ENCODE peak calls at places on chromosomes 11 and 22, in ten cellular contexts. G is DMS153, X is GM04503, A is cardiac muscle cell, U is coronary artery, R is ACHN, H is NCI-H774, O is mucosa of gallbladder, I is NCI-H2081, N is EL. W is an unnamed sample.

GRCh38 chr11:1107316-1108245 is 32.9 kb downstream of the MUC2 start:
- DNase-seq in A (no peak), X (no peak), U (no peak), O (no peak), G (no peak), I (no peak), N (no peak), R (no peak), H (no peak), W (no peak)

GRCh38 chr11:45486461-45486860 is 179.0 kb downstream of the CHST1 start:
- DNase-seq in X (no peak), H (no peak), A (no peak), N (no peak), I (no peak), U (peak), R (no peak), O (no peak), G (no peak), W (no peak)

GRCh38 chr11:107018274-107018901 is at the start of gene GUCY1A2:
- DNase-seq in H (no peak), R (peak), I (peak), O (no peak), X (no peak), G (no peak), U (no peak), A (peak), N (peak), W (no peak)

GRCh38 chr11:2219318-2220017 is 47.9 kb upstream of the TH start:
- DNase-seq in I (no peak), O (no peak), N (no peak), H (no peak), G (no peak), R (no peak), A (no peak), U (no peak), X (no peak), W (no peak)

GRCh38 chr11:111063711-111064110 is 181.8 kb upstream of the POU2AF2 start:
- DNase-seq in O (no peak), I (no peak), A (no peak), X (no peak), H (peak), R (no peak), N (peak), U (no peak), G (no peak), W (no peak)

GRCh38 chr11:3877252-3878035 is 22.0 kb downstream of the STIM1 start:
- DNase-seq in O (no peak), I (no peak), X (no peak), U (no peak), A (no peak), H (no peak), G (no peak), N (no peak), R (no peak), W (no peak)

GRCh38 chr22:37976547-37976946 is 7.8 kb downstream of the SOX10 start:
- DNase-seq in X (no peak), N (no peak), O (no peak), H (no peak), G (no peak), R (no peak), I (no peak), A (no peak), U (no peak), W (no peak)

GRCh38 chr11:118243161-118243560 is 9.0 kb downstream of the MPZL3 start:
- DNase-seq in N (no peak), H (no peak), R (no peak), A (no peak), I (no peak), G (no peak), U (no peak), O (no peak), X (no peak), W (no peak)

GRCh38 chr22:24088796-24089195 is 77.7 kb downstream of the CABIN1 start:
- DNase-seq in O (no peak), R (no peak), N (peak), U (peak), H (no peak), I (no peak), G (no peak), X (no peak), A (no peak), W (no peak)

GRCh38 chr22:42202669-42203068 is 67.8 kb downstream of the TCF20 start:
- DNase-seq in O (no peak), G (no peak), X (no peak), H (no peak), R (no peak), A (no peak), N (peak), U (no peak), I (no peak), W (no peak)

GRCh38 chr11:57321996-57322880 is 2.5 kb downstream of the TNKS1BP1 start:
- DNase-seq in O (peak), A (peak), I (peak), X (peak), G (peak), U (peak), N (peak), R (peak), H (no peak), W (peak)

GRCh38 chr22:50306753-50307749 is at the start of gene PLXNB2:
- DNase-seq in X (no peak), R (peak), O (peak), A (peak), U (no peak), G (peak), I (peak), H (peak), N (peak), W (no peak)

GRCh38 chr11:65321828-65322495 is 7.3 kb downstream of the CDC42EP2 start:
- DNase-seq in N (no peak), I (no peak), U (no peak), A (no peak), H (no peak), O (peak), X (no peak), R (no peak), G (no peak), W (no peak)

GRCh38 chr11:59899532-59899931 is 20.9 kb downstream of the OOSP3 start:
- DNase-seq in N (peak), R (no peak), I (no peak), X (no peak), U (no peak), G (no peak), H (no peak), O (no peak), A (no peak), W (no peak)

GRCh38 chr11:64629103-64629502 is 38.1 kb downstream of the SLC22A12 start:
- DNase-seq in U (no peak), O (no peak), H (no peak), X (no peak), A (no peak), N (no peak), G (no peak), R (no peak), I (no peak), W (no peak)

GRCh38 chr11:111361874-111362273 is 17.2 kb downstream of the POU2AF1 start:
- DNase-seq in A (no peak), I (no peak), O (no peak), R (no peak), U (no peak), H (no peak), N (no peak), G (no peak), X (no peak), W (no peak)

GRCh38 chr11:96293583-96293982 is 49.4 kb downstream of the MAML2 start:
- DNase-seq in I (no peak), A (no peak), N (no peak), U (no peak), O (no peak), H (no peak), R (no peak), X (no peak), G (no peak), W (no peak)

GRCh38 chr11:73034777-73035176 is 107.3 kb downstream of the FCHSD2 start:
- DNase-seq in N (no peak), U (no peak), O (no peak), H (no peak), X (no peak), A (no peak), G (no peak), I (no peak), R (no peak), W (no peak)

GRCh38 chr11:104846216-104846615 is 52.0 kb downstream of the CASP12 start:
- DNase-seq in U (no peak), I (no peak), O (no peak), N (no peak), H (no peak), R (no peak), G (no peak), A (no peak), X (no peak), W (no peak)

GRCh38 chr22:33314316-33314715 is 256.1 kb upstream of the SYN3 start:
- DNase-seq in U (no peak), I (no peak), G (no peak), O (no peak), A (no peak), X (no peak), H (no peak), N (no peak), R (no peak), W (no peak)

W was measured in HS-5.